ENCODE peak calls at places on chromosomes 5 and 9, in eight cellular contexts. V, K, N, S, L, Q, M and Y are unnamed samples.

GRCh38 chr9:91558879-91559278 is 135.2 kb upstream of the NFIL3 start:
- DNase-seq in S (no peak), N (no peak), K (peak), V (no peak), Q (no peak), M (no peak), L (no peak), Y (no peak)

GRCh38 chr5:134242146-134242545 is 16.3 kb upstream of the PPP2CA start:
- DNase-seq in Q (no peak), M (peak), K (peak), S (no peak), N (no peak), V (no peak), L (no peak), Y (no peak)

GRCh38 chr9:22141906-22142305 is 132.8 kb upstream of the CDKN2B start:
- DNase-seq in M (no peak), K (peak), S (no peak), L (no peak), V (no peak), N (no peak), Q (no peak), Y (no peak)

GRCh38 chr5:111072949-111073682 is 1.6 kb downstream of the TSLP start:
- DNase-seq in Q (no peak), N (no peak), S (peak), K (peak), L (peak), V (peak), M (peak), Y (peak)

GRCh38 chr9:105198763-105199339 is 45.6 kb upstream of the SLC44A1 start:
- DNase-seq in S (no peak), N (no peak), L (no peak), K (no peak), Q (no peak), M (no peak), V (no peak), Y (no peak)

GRCh38 chr5:168578006-168578405 is 1.2 kb downstream of the PANK3 start:
- DNase-seq in M (no peak), L (no peak), S (no peak), N (no peak), V (no peak), Q (no peak), K (peak), Y (no peak)

GRCh38 chr5:53877243-53877642 is 316.8 kb downstream of the NDUFS4 start:
- DNase-seq in L (no peak), Q (no peak), K (peak), S (no peak), N (no peak), V (no peak), M (no peak), Y (no peak)

GRCh38 chr9:125190371-125190801 is 783 bp upstream of the PPP6C start:
- DNase-seq in N (no peak), L (no peak), V (no peak), S (peak), M (no peak), Q (no peak), K (peak), Y (no peak)

GRCh38 chr9:108396193-108396592 is 459.6 kb downstream of the ACTL7B start:
- DNase-seq in S (no peak), K (no peak), N (no peak), M (no peak), L (no peak), V (no peak), Q (no peak), Y (no peak)

GRCh38 chr5:8070138-8070537 is 201.2 kb downstream of the MTRR start:
- DNase-seq in Q (no peak), V (no peak), L (no peak), S (no peak), M (no peak), K (no peak), N (no peak), Y (no peak)

GRCh38 chr9:81492710-81493447 is 196.5 kb downstream of the TLE1 start:
- DNase-seq in K (peak), V (no peak), M (no peak), Q (no peak), N (no peak), S (no peak), L (no peak), Y (no peak)

GRCh38 chr5:68251804-68252648 is 36.5 kb downstream of the PIK3R1 start:
- DNase-seq in K (peak), S (no peak), Q (no peak), N (peak), L (no peak), V (no peak), M (peak), Y (no peak)

GRCh38 chr5:126780165-126780827 is 3.4 kb downstream of the LMNB1 start:
- DNase-seq in K (peak), V (no peak), N (no peak), S (peak), Q (no peak), M (peak), L (no peak), Y (no peak)

GRCh38 chr5:18566671-18567070 is 932.4 kb downstream of the TAF11L14 start:
- DNase-seq in Q (no peak), K (no peak), M (no peak), S (no peak), L (no peak), V (no peak), N (no peak), Y (no peak)

GRCh38 chr5:137119321-137119720 is 379.8 kb downstream of the SPOCK1 start:
- DNase-seq in K (no peak), Q (no peak), V (no peak), L (no peak), S (no peak), N (no peak), M (no peak), Y (no peak)

GRCh38 chr5:75567710-75568109 is 43.5 kb upstream of the ANKDD1B start:
- DNase-seq in K (peak), V (no peak), M (no peak), S (no peak), Q (no peak), L (no peak), N (no peak), Y (no peak)

GRCh38 chr5:385321-385720 is 57.7 kb upstream of the EXOC3 start:
- DNase-seq in V (no peak), K (no peak), S (no peak), M (no peak), N (no peak), L (no peak), Q (no peak), Y (no peak)

GRCh38 chr9:14813336-14814020 is 90.9 kb upstream of the CER1 start:
- DNase-seq in K (peak), Q (no peak), V (no peak), L (no peak), S (no peak), M (no peak), N (no peak), Y (no peak)

GRCh38 chr5:132909702-132910101 is 36.2 kb downstream of the LEAP2 start:
- DNase-seq in Q (no peak), L (no peak), S (no peak), N (no peak), K (no peak), M (no peak), V (no peak), Y (no peak)

GRCh38 chr9:106893088-106893487 is 30.1 kb downstream of the ZNF462 start:
- DNase-seq in Q (no peak), S (no peak), K (no peak), V (no peak), L (no peak), N (no peak), M (no peak), Y (no peak)

GRCh38 chr5:178252258-178252657 is 19.7 kb upstream of the PHYKPL start:
- DNase-seq in K (no peak), M (no peak), L (no peak), Q (no peak), N (no peak), V (no peak), S (no peak), Y (no peak)

GRCh38 chr5:178259623-178260536 is 27.3 kb upstream of the PHYKPL start:
- DNase-seq in K (no peak), Q (no peak), S (no peak), N (no peak), L (no peak), V (no peak), M (no peak), Y (no peak)

GRCh38 chr5:178261666-178262600 is 29.3 kb upstream of the PHYKPL start:
- DNase-seq in M (no peak), S (no peak), Q (no peak), V (no peak), L (peak), K (no peak), N (no peak), Y (no peak)

GRCh38 chr5:178257650-178258049 is 25.0 kb upstream of the PHYKPL start:
- DNase-seq in N (no peak), V (no peak), K (no peak), S (no peak), Q (no peak), L (no peak), M (no peak), Y (no peak)

DNA sequence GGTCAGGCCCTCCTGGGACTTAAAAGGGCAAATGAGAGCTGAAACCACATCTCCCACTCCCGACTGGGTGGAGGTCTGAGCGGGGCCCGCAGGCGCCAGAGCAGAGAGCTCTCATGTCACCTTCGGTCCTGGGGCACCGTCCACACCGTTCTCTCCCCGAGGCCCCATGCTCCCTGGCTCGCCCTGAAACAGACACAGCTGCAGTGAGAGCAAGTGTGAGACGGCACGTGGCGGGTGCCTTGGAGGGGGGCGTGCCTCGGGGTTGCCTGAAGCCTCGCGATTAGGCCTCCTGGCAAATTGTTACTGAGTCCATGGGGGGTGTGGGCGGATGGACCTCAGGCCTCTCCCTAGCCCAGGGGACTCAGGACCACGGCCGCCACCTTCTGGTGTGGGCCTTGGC is 24.1 kb upstream of the PHYKPL start:
- DNase-seq in M (no peak), S (no peak), K (no peak), Q (no peak), V (no peak), L (no peak), N (no peak), Y (no peak)
- TF ChIP-seq CTCF in M (no peak), S (peak), K (no peak), Q (no peak), V (no peak), L (no peak), N (no peak), Y (no peak)

GRCh38 chr5:59768204-59769040 is 125.1 kb downstream of the PDE4D start:
- DNase-seq in M (peak), K (peak), L (peak), N (no peak), Q (peak), S (peak), V (no peak), Y (no peak)
- TF ChIP-seq CTCF in M (no peak), K (no peak), L (no peak), N (no peak), Q (no peak), S (no peak), V (no peak), Y (no peak)

DNA sequence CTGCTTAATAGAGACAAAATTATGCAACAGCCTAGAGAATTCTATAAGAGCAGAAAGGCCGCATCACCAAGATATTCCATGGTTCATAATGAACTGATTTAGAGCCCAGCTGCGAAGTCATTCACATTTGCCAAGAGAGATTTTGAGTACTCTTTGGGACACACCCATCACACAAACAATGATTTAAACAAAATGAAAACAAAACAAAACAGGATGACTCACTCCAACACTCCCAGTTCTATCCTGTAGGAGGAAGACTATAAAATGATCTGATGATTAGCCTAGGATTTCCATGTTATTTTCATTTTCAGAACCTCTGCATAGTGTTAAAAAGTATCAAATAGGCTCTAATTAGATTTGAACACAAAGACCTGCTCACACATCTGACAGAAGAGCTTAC is 145.8 kb upstream of the GNA14 start:
- DNase-seq in S (no peak), K (peak), Q (no peak), M (no peak), N (no peak), L (no peak), V (no peak), Y (no peak)
- TF ChIP-seq CTCF in S (no peak), K (peak), Q (no peak), M (no peak), N (no peak), L (no peak), V (peak), Y (peak)

DNA sequence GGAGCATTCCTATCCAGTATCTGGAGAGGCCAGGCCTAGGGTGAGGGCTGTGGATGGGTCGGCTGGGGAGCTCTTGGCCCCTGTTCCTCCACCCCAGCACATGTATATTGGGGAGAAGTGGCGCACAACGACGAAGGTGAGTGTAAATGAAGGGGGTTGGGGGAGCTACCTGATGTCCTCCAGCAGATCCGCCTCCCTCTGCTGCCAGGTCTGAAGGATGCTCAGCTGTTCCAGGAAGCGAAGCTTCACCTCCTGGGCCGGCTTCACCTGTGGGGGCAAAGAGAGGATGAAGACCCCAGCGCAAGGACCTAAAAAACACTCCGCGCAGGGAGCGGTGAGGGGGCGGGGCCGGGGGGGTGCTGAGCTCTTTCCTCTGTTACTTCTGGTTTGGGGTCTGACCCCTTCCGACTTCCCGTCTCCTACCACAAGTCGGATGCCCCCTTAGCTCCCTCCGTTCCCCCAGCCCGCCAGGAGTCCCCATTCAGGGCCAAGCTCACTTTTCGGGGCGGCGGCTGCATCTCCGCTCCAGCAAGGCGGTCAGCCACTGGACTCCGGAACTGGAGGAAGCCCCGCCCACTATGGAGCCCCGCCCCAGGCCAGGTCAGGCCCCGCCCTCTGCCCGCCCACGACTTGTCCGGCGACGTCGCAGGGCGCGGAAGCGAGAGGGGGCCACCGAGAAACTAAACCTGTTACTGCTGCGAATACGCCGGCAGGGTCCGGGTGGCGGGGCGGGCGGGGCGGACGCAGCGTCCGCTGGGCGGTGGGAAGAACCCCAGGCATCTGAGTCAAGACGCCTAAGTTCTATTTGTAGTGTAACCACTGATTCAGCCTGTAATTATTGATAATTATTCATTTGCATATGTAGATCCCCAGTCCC is at the start of gene FCHSD1:
- DNase-seq in S (peak), N (peak), M (peak), L (peak), K (peak), V (peak), Q (peak), Y (no peak)
- TF ChIP-seq CTCF in S (no peak), N (no peak), M (no peak), L (no peak), K (no peak), V (no peak), Q (no peak), Y (peak)

DNA sequence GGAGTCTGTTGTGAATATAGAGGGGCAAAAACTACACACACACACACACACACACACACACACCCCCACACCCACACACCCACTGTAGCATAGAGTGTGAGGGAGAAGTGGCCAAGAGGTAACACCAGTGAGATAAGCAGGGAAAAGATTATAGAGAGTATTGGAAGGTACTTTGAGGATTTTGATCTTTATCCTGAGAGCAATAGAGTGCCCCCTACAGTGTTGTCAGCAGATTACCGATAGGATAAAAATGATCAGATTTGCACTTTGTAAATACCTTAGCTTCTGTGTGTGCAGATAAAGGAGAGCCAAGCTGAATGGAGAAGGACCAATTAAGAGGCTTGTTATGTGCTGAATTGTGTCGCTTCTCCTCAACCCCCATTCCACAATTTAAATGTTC is 32.3 kb downstream of the ERCC6L2 start:
- DNase-seq in S (peak), M (no peak), V (no peak), K (no peak), N (no peak), Q (no peak), L (no peak), Y (no peak)
- TF ChIP-seq CTCF in S (peak), M (no peak), V (no peak), K (no peak), N (no peak), Q (no peak), L (no peak), Y (peak)

GRCh38 chr5:150272531-150272930 is 17.0 kb downstream of the CAMK2A start:
- DNase-seq in L (no peak), S (peak), N (no peak), M (peak), V (no peak), Q (no peak), K (peak), Y (no peak)
- TF ChIP-seq CTCF in L (peak), S (peak), N (no peak), M (no peak), V (no peak), Q (peak), K (peak), Y (peak)

GRCh38 chr9:116365056-116365471 is 211.5 kb downstream of the PAPPA start:
- DNase-seq in K (peak), L (peak), V (no peak), M (peak), Q (no peak), N (no peak), S (peak), Y (no peak)
- TF ChIP-seq CTCF in K (peak), L (peak), V (no peak), M (peak), Q (no peak), N (no peak), S (no peak), Y (peak)

DNA sequence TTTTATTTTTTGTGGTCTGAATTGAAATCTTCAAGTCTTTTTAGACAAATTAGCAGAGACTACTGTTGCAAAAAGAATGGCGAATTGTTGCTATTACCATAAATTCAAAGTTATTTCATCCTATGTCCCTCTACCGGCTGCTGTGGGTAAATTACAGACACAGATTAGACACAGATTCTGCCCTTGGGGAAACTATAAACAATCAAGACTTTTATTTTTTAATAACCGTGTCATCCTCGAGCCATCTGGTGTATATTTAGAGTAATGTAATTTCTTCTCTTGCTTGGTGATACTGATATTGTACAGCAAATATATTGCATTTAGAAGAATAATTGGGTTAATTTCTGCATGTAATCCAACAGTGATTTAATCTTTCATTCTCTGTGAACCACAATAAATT is 228.0 kb upstream of the ADAMTSL1 start:
- DNase-seq in Q (no peak), S (no peak), M (no peak), V (no peak), N (no peak), L (no peak), K (no peak), Y (no peak)
- TF ChIP-seq CTCF in Q (no peak), S (no peak), M (no peak), V (no peak), N (no peak), L (no peak), K (peak), Y (peak)